ENCODE peak calls at places on chromosomes 4 and X, in seven cellular contexts. Q is GM12865; I is heart left ventricle; O is CD8-positive, alpha-beta T cell; C is tibial nerve; W is A549; X is heart right ventricle. G is an unnamed sample.

GRCh38 chrX:13489451-13489850 is 80.0 kb upstream of the EGFL6 start:
- DNase-seq in O (no peak), W (no peak), Q (no peak), I (peak), C (peak), X (peak), G (peak)

GRCh38 chr4:5471691-5472090 is 236.7 kb downstream of the EVC2 start:
- DNase-seq in O (no peak), X (no peak), Q (no peak), C (no peak), W (no peak), I (no peak), G (no peak)

GRCh38 chrX:264634-265455 is 16.3 kb upstream of the PLCXD1 start:
- DNase-seq in O (peak), W (no peak), I (no peak), C (no peak), Q (no peak), X (no peak), G (peak)

GRCh38 chr4:13162886-13163285 is 321.3 kb downstream of the RAB28 start:
- DNase-seq in I (peak), X (no peak), W (no peak), C (no peak), O (no peak), Q (no peak), G (no peak)

GRCh38 chr4:47528651-47529050 is 43.6 kb downstream of the ATP10D start:
- DNase-seq in Q (no peak), W (no peak), C (no peak), X (no peak), O (no peak), I (no peak), G (no peak)

GRCh38 chr4:103996059-103996458 is 276.3 kb upstream of the TACR3 start:
- DNase-seq in O (no peak), C (no peak), W (no peak), X (no peak), Q (no peak), I (no peak), G (no peak)

GRCh38 chr4:152352215-152352614 is 183.7 kb downstream of the FBXW7 start:
- DNase-seq in W (no peak), X (no peak), Q (no peak), O (no peak), C (no peak), I (no peak), G (no peak)

GRCh38 chr4:166301266-166301665 is 428.2 kb downstream of the TLL1 start:
- DNase-seq in C (no peak), W (no peak), I (no peak), X (no peak), Q (no peak), O (no peak), G (no peak)

GRCh38 chr4:124389591-124389990 is 322.9 kb downstream of the ANKRD50 start:
- DNase-seq in I (no peak), W (no peak), X (no peak), C (no peak), O (no peak), Q (no peak), G (no peak)

GRCh38 chrX:130741584-130741983 is 161.4 kb downstream of the ENOX2 start:
- DNase-seq in X (no peak), I (no peak), Q (no peak), W (no peak), O (no peak), C (no peak), G (no peak)

GRCh38 chr4:117400039-117400835 is 314.9 kb upstream of the TRAM1L1 start:
- DNase-seq in Q (no peak), X (no peak), I (no peak), C (no peak), W (no peak), O (no peak), G (no peak)

GRCh38 chr4:164768516-164768915 is 14.6 kb downstream of the SMIM31 start:
- DNase-seq in I (no peak), W (no peak), O (no peak), C (no peak), X (no peak), Q (peak), G (no peak)

GRCh38 chrX:131792789-131793462 is 230.2 kb upstream of the STK26 start:
- DNase-seq in C (no peak), O (no peak), Q (peak), I (peak), X (peak), W (peak), G (peak)

GRCh38 chr4:176778491-176778890 is 14.2 kb downstream of the VEGFC start:
- DNase-seq in Q (no peak), X (no peak), W (no peak), I (no peak), C (no peak), O (no peak), G (no peak)

GRCh38 chrX:135893294-135893817 is at the start of the genes CT45A10 and SAGE1:
- DNase-seq in C (no peak), W (no peak), O (no peak), I (no peak), Q (no peak), X (no peak), G (no peak)

GRCh38 chr4:16890651-16891050 is 7.8 kb downstream of the LDB2 start:
- DNase-seq in C (no peak), X (no peak), I (no peak), Q (peak), W (no peak), O (no peak), G (no peak)

GRCh38 chrX:112753116-112753515 is 73.4 kb upstream of the LHFPL1 start:
- DNase-seq in C (no peak), Q (no peak), W (no peak), I (no peak), O (no peak), X (no peak), G (no peak)

GRCh38 chr4:140829825-140830224 is 73.6 kb upstream of the TBC1D9 start:
- DNase-seq in W (no peak), C (no peak), X (no peak), Q (peak), O (no peak), I (no peak), G (no peak)

GRCh38 chr4:187422655-187423054 is 572.9 kb upstream of the ZFP42 start:
- DNase-seq in C (no peak), O (no peak), W (no peak), I (no peak), X (no peak), Q (no peak), G (no peak)

GRCh38 chr4:3655485-3656429 is 110.4 kb upstream of the ADRA2C start:
- DNase-seq in C (no peak), O (no peak), Q (no peak), I (no peak), W (no peak), X (no peak), G (no peak)

GRCh38 chr4:3660086-3660927 is 105.9 kb upstream of the ADRA2C start:
- DNase-seq in O (no peak), Q (no peak), W (no peak), I (no peak), C (no peak), X (no peak), G (no peak)

GRCh38 chr4:3659131-3659530 is 107.1 kb upstream of the ADRA2C start:
- DNase-seq in C (no peak), Q (no peak), O (no peak), W (no peak), X (no peak), I (no peak), G (no peak)

GRCh38 chr4:3656441-3657376 is 109.5 kb upstream of the ADRA2C start:
- DNase-seq in W (no peak), Q (no peak), X (no peak), O (no peak), C (no peak), I (no peak), G (no peak)

GRCh38 chr4:3657917-3658913 is 108.0 kb upstream of the ADRA2C start:
- DNase-seq in Q (no peak), X (no peak), O (no peak), W (no peak), C (no peak), I (peak), G (peak)
- TF ChIP-seq CTCF in Q (no peak), X (no peak), O (no peak), W (no peak), C (no peak), I (no peak), G (no peak)

DNA sequence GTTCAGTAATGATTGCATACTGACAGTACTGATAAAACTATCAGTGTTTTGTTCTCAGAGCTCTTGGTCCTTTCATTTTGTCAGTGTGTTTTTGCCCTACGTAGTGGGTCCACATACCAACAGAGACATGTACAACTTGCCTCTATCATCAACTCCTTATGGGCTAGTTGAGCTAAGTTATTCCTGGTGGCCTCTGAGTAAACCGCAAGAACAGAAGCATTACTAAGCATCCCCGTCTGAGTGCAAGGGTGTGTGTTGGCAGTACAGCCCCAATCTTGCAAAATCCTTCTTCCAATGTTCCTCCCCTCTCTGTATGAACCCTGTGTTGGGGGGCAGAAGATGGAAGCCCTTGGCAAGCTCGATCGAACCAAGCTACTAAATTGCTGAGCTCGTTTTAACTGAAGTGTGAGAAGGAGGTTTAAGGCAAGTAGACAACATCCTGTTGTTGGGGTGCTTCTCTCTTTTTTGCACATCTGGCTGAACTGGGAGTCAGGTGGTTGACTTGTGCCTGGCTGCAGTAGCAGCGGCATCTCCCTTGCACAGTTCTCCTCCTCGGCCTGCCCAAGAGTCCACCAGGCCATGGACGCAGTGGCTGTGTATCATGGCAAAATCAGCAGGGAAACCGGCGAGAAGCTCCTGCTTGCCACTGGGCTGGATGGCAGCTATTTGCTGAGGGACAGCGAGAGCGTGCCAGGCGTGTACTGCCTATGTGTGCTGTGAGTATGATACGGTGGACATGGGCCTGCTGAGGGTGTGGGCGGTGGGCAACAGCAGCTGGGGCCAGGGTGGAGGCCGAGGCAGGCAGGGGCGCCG is at the start of gene SH2D1A:
- DNase-seq in W (no peak), Q (no peak), I (no peak), C (no peak), X (no peak), O (peak), G (no peak)
- H3K4me3 ChIP-seq in W (no peak), Q (no peak), I (no peak), C (peak), X (no peak), O (peak), G (no peak)

GRCh38 chrX:27619975-27620374 is 29.8 kb downstream of the DCAF8L2 start:
- DNase-seq in O (no peak), Q (peak), X (no peak), I (no peak), W (no peak), C (no peak), G (no peak)
- TF ChIP-seq CTCF in O (no peak), Q (peak), X (peak), I (peak), W (peak), C (no peak), G (no peak)

GRCh38 chr4:87109945-87110344 is 110.5 kb downstream of the KLHL8 start:
- DNase-seq in C (no peak), X (no peak), W (no peak), O (no peak), Q (no peak), I (no peak), G (no peak)

GRCh38 chr4:87105101-87105852 is 115.1 kb downstream of the KLHL8 start:
- DNase-seq in X (no peak), Q (no peak), W (no peak), O (no peak), C (no peak), I (no peak), G (no peak)

GRCh38 chr4:87109121-87109520 is 111.3 kb downstream of the KLHL8 start:
- DNase-seq in W (no peak), Q (no peak), I (no peak), X (no peak), O (no peak), C (no peak), G (no peak)

GRCh38 chr4:87112063-87112462 is 108.4 kb downstream of the KLHL8 start:
- DNase-seq in I (no peak), W (no peak), C (no peak), O (no peak), X (no peak), Q (no peak), G (no peak)

DNA sequence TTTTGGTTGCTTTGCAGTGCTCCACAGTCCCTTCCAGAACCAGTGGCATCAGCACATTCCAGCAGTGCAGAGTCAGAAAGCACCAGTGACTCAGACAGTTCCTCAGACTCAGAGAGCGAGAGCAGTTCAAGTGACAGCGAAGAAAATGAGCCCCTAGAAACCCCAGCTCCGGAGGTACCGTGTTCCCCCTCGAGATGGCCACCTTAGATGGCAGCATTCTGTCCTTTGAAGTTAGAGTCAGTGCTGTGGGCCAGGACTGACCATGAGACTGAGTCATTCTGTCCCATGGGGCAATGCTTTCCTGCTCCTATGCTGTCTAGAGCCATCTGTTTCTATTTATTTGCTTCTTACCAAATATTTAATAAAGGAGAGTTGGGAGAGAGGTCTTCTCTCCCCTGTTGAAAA is 112.3 kb downstream of the KLHL8 start:
- DNase-seq in O (no peak), I (peak), Q (no peak), C (peak), X (no peak), W (peak), G (no peak)
- H3K4me3 ChIP-seq in O (no peak), I (no peak), Q (no peak), C (no peak), X (no peak), W (no peak), G (no peak)

G was measured in lower leg skin.